ENCODE peak calls at places on chromosomes 2 and 18, in four cellular contexts. A, E, S and L are unnamed samples.

GRCh38 chr18:78130232-78131195 is 849.1 kb upstream of the SALL3 start:
- DNase-seq in A (no peak), E (no peak), S (no peak), L (no peak)

GRCh38 chr18:22223961-22224322 is 54.6 kb downstream of the GATA6 start:
- DNase-seq in A (no peak), E (no peak), S (no peak), L (no peak)

GRCh38 chr2:231037202-231037730 is at the start of gene C2orf72:
- DNase-seq in A (no peak), E (no peak), S (no peak), L (no peak)

GRCh38 chr2:136874258-136874657 is 108.9 kb downstream of the THSD7B start:
- DNase-seq in A (no peak), E (no peak), S (no peak), L (no peak)

GRCh38 chr18:35572644-35573043 is 8.9 kb upstream of the GALNT1 start:
- DNase-seq in A (no peak), E (no peak), S (no peak), L (peak)

GRCh38 chr2:151774506-151774905 is 40.2 kb upstream of the NEB start:
- DNase-seq in A (no peak), E (no peak), S (no peak), L (peak)

GRCh38 chr18:45122510-45122909 is 441.8 kb downstream of the SETBP1 start:
- DNase-seq in A (no peak), E (no peak), S (no peak), L (no peak)

GRCh38 chr2:28210535-28210934 is 182.1 kb upstream of the FOSL2 start:
- DNase-seq in A (no peak), E (no peak), S (no peak), L (no peak)

GRCh38 chr18:59874166-59874565 is 25.6 kb upstream of the PMAIP1 start:
- DNase-seq in A (no peak), E (no peak), S (no peak), L (peak)

GRCh38 chr2:151264157-151264835 is 2.6 kb upstream of the RBM43 start:
- DNase-seq in A (no peak), E (no peak), S (no peak), L (no peak)

GRCh38 chr2:121334581-121335293 is 49.7 kb upstream of the TFCP2L1 start:
- DNase-seq in A (no peak), E (no peak), S (no peak), L (no peak)

GRCh38 chr2:65487404-65487803 is 55.0 kb upstream of the SPRED2 start:
- DNase-seq in A (no peak), E (peak), S (no peak), L (no peak)

GRCh38 chr2:164439885-164440284 is 181.4 kb downstream of the GRB14 start:
- DNase-seq in A (no peak), E (no peak), S (no peak), L (no peak)

GRCh38 chr2:120511546-120512320 is 165.8 kb downstream of the INHBB start:
- DNase-seq in A (peak), E (no peak), S (no peak), L (no peak)

GRCh38 chr2:161160226-161161073 is at the start of gene TANK:
- DNase-seq in A (peak), E (peak), S (peak), L (peak)

GRCh38 chr18:49028091-49028490 is 77.3 kb upstream of the SMAD7 start:
- DNase-seq in A (no peak), E (no peak), S (no peak), L (no peak)

GRCh38 chr18:39274535-39274934 is 1708.9 kb upstream of the CELF4 start:
- DNase-seq in A (no peak), E (no peak), S (no peak), L (no peak)

GRCh38 chr2:43074052-43074451 is 152.4 kb downstream of the ZFP36L2 start:
- DNase-seq in A (no peak), E (no peak), S (no peak), L (no peak)

GRCh38 chr2:204544961-204545860 is at the start of gene PARD3B:
- DNase-seq in A (peak), E (peak), S (peak), L (peak)

GRCh38 chr2:208384637-208385036 is 22.0 kb upstream of the PTH2R start:
- DNase-seq in A (no peak), E (no peak), S (no peak), L (no peak)

GRCh38 chr2:229407170-229407569 is 136.1 kb upstream of the PID1 start:
- DNase-seq in A (no peak), E (peak), S (no peak), L (peak)

GRCh38 chr2:138035597-138036217 is 71.4 kb downstream of the HNMT start:
- DNase-seq in A (no peak), E (no peak), S (no peak), L (peak)

GRCh38 chr2:66698879-66699278 is 264.0 kb downstream of the MEIS1 start:
- DNase-seq in A (no peak), E (no peak), S (no peak), L (no peak)

GRCh38 chr18:29749699-29750098 is 1292.8 kb downstream of the DSC3 start:
- DNase-seq in A (no peak), E (no peak), S (no peak), L (peak)